ENCODE peak calls at places on chromosome 5, in seven cellular contexts. H, K, X, Q, L, M and N are unnamed samples.

GRCh38 chr5:107696511-107696910 is 25.8 kb upstream of the EFNA5 start:
- DNase-seq in H (no peak), Q (no peak), K (no peak), X (no peak), M (no peak), L (no peak), N (no peak)

GRCh38 chr5:135831439-135832262 is 2.8 kb upstream of the SLC25A48 start:
- DNase-seq in X (no peak), M (no peak), Q (no peak), L (no peak), H (no peak), K (peak; percentile 70), N (no peak)

GRCh38 chr5:5419291-5420210 is 2.9 kb upstream of the ICE1 start:
- DNase-seq in K (no peak), L (peak; percentile 55), Q (peak; percentile 90), H (peak; percentile 65), X (no peak), M (no peak), N (peak; percentile 78)

GRCh38 chr5:16179936-16180788 is 571 bp upstream of the MARCHF11 start:
- DNase-seq in X (no peak), Q (no peak), M (no peak), L (no peak), H (no peak), K (no peak), N (no peak)

GRCh38 chr5:105639068-105639467 is 2031.7 kb downstream of the EFNA5 start:
- DNase-seq in L (no peak), Q (no peak), H (no peak), M (no peak), K (no peak), X (no peak), N (no peak)

GRCh38 chr5:52800394-52801213 is 12.9 kb downstream of the ITGA1 start:
- DNase-seq in H (peak; percentile 39), L (peak; percentile 72), Q (peak; percentile 73), M (peak; percentile 54), K (peak; percentile 91), X (peak; percentile 50), N (peak; percentile 79)

GRCh38 chr5:4453650-4454049 is 686.5 kb upstream of the ADAMTS16 start:
- DNase-seq in K (no peak), X (no peak), L (no peak), Q (no peak), M (no peak), H (no peak), N (no peak)

GRCh38 chr5:160118349-160119141 is 705 bp downstream of the PWWP2A start:
- DNase-seq in Q (peak; percentile 21), L (no peak), X (peak; percentile 11), H (peak; percentile 44), M (peak; percentile 60), K (peak; percentile 93), N (no peak)

GRCh38 chr5:41270423-41271251 is 57.3 kb upstream of the C6 start:
- DNase-seq in X (peak; percentile 31), K (no peak), H (peak; percentile 12), Q (peak; percentile 17), L (peak; percentile 54), M (peak; percentile 47), N (peak; percentile 60)

GRCh38 chr5:36029914-36030313 is 36.8 kb downstream of the UGT3A2 start:
- DNase-seq in H (no peak), L (no peak), Q (no peak), X (no peak), M (no peak), K (no peak), N (peak; percentile 2)

GRCh38 chr5:67985686-67986387 is 229.7 kb upstream of the PIK3R1 start:
- DNase-seq in X (no peak), K (no peak), L (no peak), M (no peak), Q (no peak), H (no peak), N (peak; percentile 27)

GRCh38 chr5:59390074-59390659 is 503.4 kb downstream of the PDE4D start:
- DNase-seq in L (peak; percentile 28), M (no peak), Q (peak; percentile 11), X (peak; percentile 58), K (no peak), H (no peak), N (peak; percentile 21)

GRCh38 chr5:159510282-159510681 is 180.0 kb upstream of the IL12B start:
- DNase-seq in K (peak; percentile 74), H (no peak), X (peak; percentile 19), L (peak; percentile 36), M (peak; percentile 65), Q (peak; percentile 90), N (peak; percentile 88)

GRCh38 chr5:73280821-73281746 is 108.1 kb downstream of the TMEM174 start:
- DNase-seq in K (no peak), H (no peak), Q (no peak), X (peak; percentile 82), L (peak; percentile 90), M (peak; percentile 18), N (peak; percentile 46)

GRCh38 chr5:151196556-151197290 is 27.2 kb downstream of the CCDC69 start:
- DNase-seq in H (no peak), Q (no peak), K (no peak), M (no peak), L (no peak), X (no peak), N (no peak)

GRCh38 chr5:136731241-136731885 is 366.0 kb upstream of the TRPC7 start:
- DNase-seq in H (no peak), Q (no peak), X (no peak), L (no peak), K (no peak), M (no peak), N (no peak)

GRCh38 chr5:149170292-149170691 is 29.0 kb downstream of the ABLIM3 start:
- DNase-seq in M (no peak), X (no peak), K (no peak), L (no peak), Q (peak; percentile 63), H (no peak), N (peak; percentile 46)

GRCh38 chr5:36744678-36745659 is 131.6 kb upstream of the NIPBL start:
- DNase-seq in X (peak; percentile 40), M (peak; percentile 70), L (peak; percentile 84), H (peak; percentile 86), K (peak; percentile 83), Q (peak; percentile 53), N (peak; percentile 52)

GRCh38 chr5:32443145-32443540 is 1.4 kb downstream of the ZFR start:
- DNase-seq in K (no peak), L (peak; percentile 42), Q (peak; percentile 35), M (no peak), H (no peak), X (no peak), N (peak; percentile 43)

GRCh38 chr5:132449060-132449459 is 41.5 kb downstream of the IRF1 start:
- DNase-seq in M (no peak), K (no peak), L (no peak), Q (no peak), X (no peak), H (no peak), N (no peak)

GRCh38 chr5:102866315-102866693 is 111.2 kb downstream of the PAM start:
- DNase-seq in H (no peak), Q (no peak), M (no peak), K (no peak), X (no peak), L (no peak), N (peak; percentile 16)
- TF ChIP-seq CTCF in H (no peak), Q (no peak), M (no peak), K (no peak), X (no peak), L (no peak), N (peak; percentile 11)

GRCh38 chr5:168163966-168164365 is 127.5 kb upstream of the WWC1 start:
- DNase-seq in L (no peak), X (no peak), K (no peak), H (no peak), Q (no peak), M (no peak), N (no peak)
- TF ChIP-seq CTCF in L (no peak), X (no peak), K (no peak), H (no peak), Q (no peak), M (no peak), N (no peak)

GRCh38 chr5:66757834-66758396 is 161.7 kb downstream of the MAST4 start:
- DNase-seq in X (no peak), K (no peak), H (no peak), M (no peak), L (no peak), Q (no peak), N (no peak)

GRCh38 chr5:66757219-66757833 is 161.1 kb downstream of the MAST4 start:
- DNase-seq in H (peak; percentile 7), X (peak; percentile 75), K (no peak), L (peak; percentile 68), M (peak; percentile 59), Q (peak; percentile 36), N (peak; percentile 49)
- TF ChIP-seq CTCF in H (peak; percentile 64), X (peak; percentile 22), K (peak; percentile 41), L (peak; percentile 18), M (no peak), Q (peak; percentile 22), N (peak; percentile 53)

DNA sequence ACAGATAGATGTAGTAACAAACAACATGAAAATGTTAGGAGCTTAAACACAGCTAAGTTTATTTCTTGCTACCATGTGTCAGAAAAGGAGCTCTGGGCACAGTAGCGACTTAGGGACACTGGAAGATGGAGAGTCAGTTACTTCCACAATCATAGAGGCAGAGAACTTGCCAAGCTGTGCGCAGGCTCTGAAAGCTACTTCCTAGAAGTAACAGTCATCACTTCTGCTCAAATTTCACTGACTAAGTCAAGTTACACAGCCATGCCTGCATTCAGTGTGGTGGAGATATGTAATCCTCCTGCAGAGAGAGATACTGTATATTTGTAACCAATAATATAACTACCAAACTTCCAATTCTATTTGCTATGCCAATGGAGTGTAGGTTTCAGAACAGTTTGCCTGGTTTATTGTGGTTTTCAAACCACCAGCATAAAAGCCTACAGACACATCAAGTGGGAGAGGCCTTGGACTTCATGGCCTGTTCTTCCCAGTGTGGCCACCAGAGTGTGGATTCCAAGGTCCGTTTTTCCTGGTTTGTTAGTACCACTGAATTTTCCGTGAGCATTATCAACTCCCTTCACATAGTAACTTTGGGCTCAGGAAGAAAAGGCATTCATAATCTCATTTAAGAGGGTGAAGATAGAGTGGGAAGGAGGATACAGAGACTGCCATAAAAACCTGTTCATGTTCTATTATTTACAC is 268.1 kb downstream of the PJA2 start:
- DNase-seq in L (no peak), M (no peak), H (no peak), K (no peak), Q (peak; percentile 10), X (no peak), N (no peak)
- TF ChIP-seq CTCF in L (no peak), M (no peak), H (no peak), K (no peak), Q (no peak), X (no peak), N (no peak)

GRCh38 chr5:98349990-98350365 is 423.5 kb upstream of the RGMB start:
- DNase-seq in L (no peak), K (no peak), X (no peak), Q (no peak), M (no peak), H (no peak), N (no peak)

DNA sequence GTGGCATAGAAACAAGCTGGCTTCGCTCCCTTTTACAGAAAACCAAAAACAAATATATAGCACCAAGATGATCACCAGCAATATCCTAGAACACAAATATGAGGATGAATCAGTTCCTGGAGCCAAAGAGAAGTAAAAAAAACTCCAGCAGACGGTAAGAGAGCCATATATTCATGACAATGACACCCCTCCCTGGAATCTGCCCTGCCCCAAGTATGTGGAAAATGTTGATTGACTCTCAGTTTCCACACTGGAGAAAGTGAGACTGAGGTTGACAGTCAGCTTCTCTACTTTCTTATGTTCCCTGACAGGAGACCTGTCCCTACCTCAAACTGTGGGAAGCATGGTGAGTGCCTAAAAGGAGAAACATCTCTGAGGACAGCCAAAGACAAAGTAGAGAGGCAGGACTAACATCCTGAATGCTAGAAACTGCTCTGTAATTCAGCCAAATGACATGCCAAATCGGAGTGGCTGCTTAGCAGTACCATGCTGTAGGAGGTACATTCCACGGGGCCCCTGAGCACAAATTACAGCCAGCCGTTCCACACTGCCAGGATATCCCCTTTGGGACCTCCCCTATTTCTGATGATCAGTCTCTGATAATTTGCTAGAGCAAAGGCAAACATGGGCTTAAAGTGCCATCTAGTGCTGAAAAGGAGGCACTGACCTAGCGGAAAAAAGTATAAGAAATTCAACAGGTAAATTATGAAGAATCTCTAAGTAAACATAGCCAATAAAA is 424.0 kb upstream of the RGMB start:
- DNase-seq in X (no peak), Q (peak; percentile 86), H (no peak), M (no peak), K (no peak), L (peak; percentile 67), N (peak; percentile 92)
- TF ChIP-seq CTCF in X (no peak), Q (peak; percentile 63), H (peak; percentile 19), M (no peak), K (no peak), L (peak; percentile 21), N (peak; percentile 71)